ENCODE peak calls at places on chromosomes 3 and 15, in four cellular contexts. X, E, F and T are unnamed samples. For H3F3A, the result is how much of the 10 kb centered on the place peaks cover.

GRCh38 chr3:58686847-58687246 is 20.3 kb upstream of the FAM3D start:
- DNase-seq in X (no peak), E (no peak), F (no peak), T (no peak)

GRCh38 chr3:193335031-193335430 is 43.5 kb downstream of the ATP13A5 start:
- DNase-seq in X (no peak), E (no peak), F (no peak), T (no peak)

GRCh38 chr3:78858910-78859309 is 908.9 kb downstream of the ROBO1 start:
- DNase-seq in X (no peak), E (no peak), F (no peak), T (no peak)

GRCh38 chr15:58755350-58755749 is 5.8 kb upstream of the ADAM10 start:
- DNase-seq in X (no peak), E (no peak), F (no peak), T (no peak)

GRCh38 chr15:81301815-81302399 is 22.0 kb downstream of the STARD5 start:
- DNase-seq in X (no peak), E (no peak), F (no peak), T (peak)

GRCh38 chr3:23611737-23612295 is 193.9 kb upstream of the UBE2E1 start:
- DNase-seq in X (no peak), E (peak), F (peak), T (no peak)

GRCh38 chr3:126245811-126246727 is 65.7 kb upstream of the ALDH1L1 start:
- DNase-seq in X (peak), E (peak), F (peak), T (peak)

GRCh38 chr3:3309836-3310235 is 130.3 kb upstream of the CRBN start:
- DNase-seq in X (peak), E (no peak), F (no peak), T (no peak)

GRCh38 chr15:45134046-45134445 is 4.3 kb downstream of the DUOX1 start:
- DNase-seq in X (no peak), E (no peak), F (no peak), T (no peak)

GRCh38 chr3:49673131-49673714 is 928 bp upstream of the APEH start:
- DNase-seq in X (peak), E (peak), F (no peak), T (peak)

GRCh38 chr15:100131321-100132224 is 210.2 kb downstream of the ADAMTS17 start:
- DNase-seq in X (peak), E (peak), F (no peak), T (peak)

GRCh38 chr3:933311-933710 is 159.5 kb upstream of the CNTN6 start:
- DNase-seq in X (peak), E (no peak), F (no peak), T (no peak)

GRCh38 chr3:37400945-37401344 is 226.6 kb upstream of the LRRFIP2 start:
- DNase-seq in X (no peak), E (no peak), F (no peak), T (no peak)

GRCh38 chr3:183502782-183503181 is 52.7 kb downstream of the KLHL6 start:
- DNase-seq in X (no peak), E (no peak), F (peak), T (peak)

GRCh38 chr3:143737065-143737464 is 111.2 kb downstream of the SLC9A9 start:
- DNase-seq in X (no peak), E (no peak), F (peak), T (no peak)

GRCh38 chr3:66748175-66748876 is 247.5 kb upstream of the LRIG1 start:
- DNase-seq in X (no peak), E (no peak), F (no peak), T (no peak)

GRCh38 chr3:13264468-13264795 is 155.7 kb downstream of the NUP210 start:
- DNase-seq in X (no peak), E (no peak), F (no peak), T (no peak)

GRCh38 chr3:128863560-128863959 is 15.9 kb upstream of the ACAD9 start:
- DNase-seq in X (no peak), E (peak), F (no peak), T (no peak)

GRCh38 chr15:39704684-39705083 is 78.0 kb downstream of the FSIP1 start:
- DNase-seq in X (no peak), E (peak), F (peak), T (no peak)

GRCh38 chr3:66140763-66141372 is 79.9 kb upstream of the SLC25A26 start:
- DNase-seq in X (no peak), E (no peak), F (peak), T (peak)

GRCh38 chr3:41682996-41683395 is 278.9 kb downstream of the ULK4 start:
- DNase-seq in X (no peak), E (no peak), F (peak), T (no peak)

GRCh38 chr15:42937143-42937542 is 16.6 kb upstream of the TTBK2 start:
- DNase-seq in X (no peak), E (no peak), F (no peak), T (no peak)

GRCh38 chr3:72860846-72861245 is 12.6 kb upstream of the SHQ1 start:
- DNase-seq in X (no peak), E (no peak), F (no peak), T (no peak)

GRCh38 chr3:135636596-135636995 is 328.9 kb upstream of the PPP2R3A start:
- DNase-seq in X (no peak), E (no peak), F (no peak), T (no peak)

GRCh38 chr3:173371848-173372487 is 25.6 kb upstream of the NLGN1 start:
- DNase-seq in X (peak), E (peak), F (peak), T (peak)

GRCh38 chr15:79157631-79158592 is 67.3 kb upstream of the RASGRF1 start:
- DNase-seq in X (no peak), E (no peak), F (no peak), T (peak)

GRCh38 chr3:81466161-81466560 is 295.3 kb downstream of the GBE1 start:
- DNase-seq in X (no peak), E (no peak), F (no peak), T (no peak)

DNA sequence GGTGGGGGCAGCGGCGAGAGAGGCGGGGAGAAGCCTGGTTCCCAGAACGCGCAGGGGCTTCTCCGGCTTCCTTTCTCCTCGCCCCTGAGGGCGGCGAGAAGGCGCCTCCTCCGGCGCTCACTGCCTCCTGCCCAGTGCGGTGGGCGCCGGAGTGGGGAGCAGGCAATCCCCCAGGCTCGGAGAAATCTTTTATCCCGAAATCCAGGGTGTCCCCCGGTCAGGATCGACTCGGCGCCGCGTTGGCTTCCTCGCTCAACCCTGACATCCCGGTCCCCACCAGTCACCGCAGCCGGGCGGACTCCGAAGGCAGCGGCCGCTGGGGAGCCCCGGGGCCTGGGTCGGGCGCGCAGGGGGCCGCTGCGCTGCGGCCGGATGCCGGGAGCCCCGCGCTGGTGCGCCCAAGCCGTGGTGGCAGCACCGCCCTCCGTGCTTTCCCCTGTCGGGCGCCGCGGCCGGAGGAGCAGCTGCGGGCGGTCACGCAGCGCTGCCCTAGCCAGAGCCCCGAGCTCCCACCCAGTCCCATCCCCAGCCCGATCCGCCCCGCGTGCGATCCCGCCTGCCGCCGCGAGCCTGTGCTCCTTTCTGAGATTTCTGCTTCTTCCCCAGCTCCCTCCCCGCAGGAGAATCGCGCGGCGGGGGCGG is 827 bp upstream of the CACNA2D3 start:
- DNase-seq in X (peak), E (peak), F (no peak), T (no peak)
- TF ChIP-seq EZH2 in X (peak), E (peak), F (no peak), T (no peak)

DNA sequence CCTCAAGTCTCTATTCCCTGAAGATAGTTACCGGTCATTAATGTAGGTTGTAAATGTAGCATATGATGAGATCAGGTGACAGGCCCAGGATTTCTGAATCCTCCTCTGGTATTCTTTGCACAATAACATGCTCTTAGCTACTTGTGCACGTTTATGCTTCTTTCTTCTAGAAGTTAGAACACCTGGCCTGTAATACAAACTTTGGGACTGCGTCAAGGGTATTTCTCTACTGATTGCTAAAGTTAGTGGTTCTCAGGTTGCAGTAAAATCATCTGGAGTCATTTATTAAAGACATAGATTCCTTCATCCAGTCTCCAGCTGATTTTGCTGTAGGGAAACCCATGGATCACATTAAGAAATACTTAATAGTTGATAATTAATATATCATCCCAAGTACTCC is 48.0 kb downstream of the UNC13C start:
- DNase-seq in X (no peak), E (no peak), F (no peak), T (no peak)
- H3K4me2 ChIP-seq in X (no peak), E (no peak), F (no peak), T (no peak)

GRCh38 chr15:94242257-94242656 is 10.9 kb downstream of the MCTP2 start:
- DNase-seq in X (no peak), E (no peak), F (no peak), T (no peak)
- H3F3A ChIP-seq in X (under half), E (under half), F (under half), T (under half)

GRCh38 chr3:55486101-55486856 is 827 bp downstream of the WNT5A start:
- DNase-seq in X (peak), E (peak), F (peak), T (peak)

GRCh38 chr3:55486857-55487375 is at the start of gene WNT5A:
- DNase-seq in X (peak), E (peak), F (peak), T (peak)

GRCh38 chr3:55488398-55489055 is 1.4 kb upstream of the WNT5A start:
- DNase-seq in X (peak), E (peak), F (peak), T (peak)

GRCh38 chr3:55489804-55490132 is 2.7 kb upstream of the WNT5A start:
- DNase-seq in X (peak), E (peak), F (no peak), T (no peak)

DNA sequence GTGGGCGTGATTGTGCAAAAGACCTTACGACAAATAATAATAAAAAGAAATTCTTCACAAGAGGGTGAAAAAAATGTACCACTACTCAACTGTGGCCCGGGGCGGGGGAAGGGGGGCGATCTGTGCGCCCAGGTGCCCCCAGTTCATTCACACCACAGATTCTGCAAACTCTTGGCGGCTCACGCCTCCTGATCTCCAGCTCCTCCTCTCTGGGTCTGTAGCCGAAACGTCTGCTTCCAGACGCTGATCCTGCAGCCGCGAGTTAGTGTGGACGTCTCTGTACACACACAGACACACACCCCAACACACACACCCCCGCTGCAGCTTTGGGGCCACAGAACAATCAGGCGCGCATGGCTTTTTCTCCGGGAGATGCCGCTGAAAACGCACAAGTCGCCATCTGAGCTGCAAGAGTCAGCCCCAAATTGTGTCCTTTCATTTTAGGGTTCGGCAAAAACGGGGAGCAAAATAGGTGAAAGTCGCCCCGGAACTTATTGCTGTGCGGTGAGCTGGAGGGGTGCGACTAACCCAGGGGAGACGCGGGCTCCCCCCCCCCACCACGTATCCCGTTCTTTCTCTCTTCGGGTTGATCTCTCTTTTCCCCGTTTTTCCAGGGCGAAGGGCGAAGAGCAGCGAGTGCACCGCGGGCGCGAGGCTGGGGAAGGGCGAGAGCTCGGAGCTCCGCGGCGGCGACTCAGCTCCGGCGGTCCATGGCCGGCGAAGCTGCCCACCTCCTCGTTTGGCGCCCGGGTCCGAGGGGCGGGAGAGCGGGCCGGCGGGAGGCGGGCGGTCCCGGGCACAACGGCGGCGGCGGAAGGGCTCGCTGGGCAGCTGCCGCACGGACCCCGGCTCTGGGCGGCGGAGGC is 503 bp upstream of the WNT5A start:
- DNase-seq in X (peak), E (peak), F (peak), T (peak)
- TF ChIP-seq EZH2 in X (no peak), E (peak), F (no peak), T (no peak)

DNA sequence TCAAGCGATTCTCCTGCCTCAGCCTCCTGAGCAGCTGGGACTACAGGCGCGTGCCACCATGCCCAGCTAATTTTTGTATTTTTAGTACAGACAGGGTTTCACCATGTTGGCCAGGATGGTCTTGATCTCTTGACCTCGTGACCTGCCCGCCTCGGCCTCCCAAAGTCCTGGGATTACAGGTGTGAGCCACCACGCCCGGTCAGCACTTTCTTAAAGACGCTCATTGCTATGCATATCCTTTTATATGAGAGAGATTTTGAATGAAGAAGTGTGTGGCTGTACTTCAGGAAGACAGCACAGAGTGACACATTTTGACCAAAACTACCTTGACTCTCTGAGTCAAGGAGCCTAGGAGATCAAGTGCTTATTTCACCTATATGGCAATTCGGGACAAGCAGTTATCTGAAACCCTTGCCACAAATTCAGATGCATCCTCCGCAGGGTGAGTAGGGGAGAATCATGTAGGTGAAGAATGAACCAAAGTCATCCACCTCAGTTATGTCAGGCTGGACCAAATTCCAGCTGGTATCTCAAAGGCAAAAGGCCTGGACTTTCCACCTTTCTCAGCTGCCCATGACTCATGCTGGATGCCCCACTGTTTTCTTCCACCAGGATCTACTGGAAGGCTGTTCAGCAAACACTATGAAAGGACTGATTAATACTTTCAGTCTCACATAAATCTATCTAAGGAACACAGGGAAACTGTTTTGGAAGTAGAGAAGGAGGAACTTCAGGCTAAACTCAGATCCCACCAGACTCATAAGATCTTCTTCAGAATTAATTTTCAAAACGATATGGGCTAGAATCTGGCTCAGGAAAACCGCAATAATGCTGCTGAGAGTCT is 31.9 kb downstream of the SUSD5 start:
- DNase-seq in X (no peak), E (no peak), F (peak), T (no peak)
- H3K4me2 ChIP-seq in X (no peak), E (no peak), F (no peak), T (no peak)

GRCh38 chr3:53225651-53226050 is 30.2 kb downstream of the TKT start:
- DNase-seq in X (no peak), E (no peak), F (no peak), T (no peak)
- H3F3A ChIP-seq in X (under half), E (half or more), F (under half), T (under half)